ENCODE peak calls at places on chromosomes 2 and 18, in ten cellular contexts. One of them, this sample, is unnamed.

GRCh38 chr2:141522048-141522447 is 608.8 kb downstream of the LRP1B start:
- DNase-seq in mesendoderm: no peak
- DNase-seq in SK-N-SH: no peak
- DNase-seq in CD4-positive, CD25-positive, alpha-beta regulatory T cell: no peak
- DNase-seq in cardiac muscle cell: no peak
- DNase-seq in H7: no peak
- DNase-seq in SJSA1: no peak
- DNase-seq in fibroblast of lung: peak; percentile 30
- DNase-seq in PC-3: no peak
- DNase-seq in right lobe of liver: no peak
- DNase-seq in this sample: no peak

GRCh38 chr2:203894262-203894661 is 26.7 kb downstream of the CTLA4 start:
- DNase-seq in mesendoderm: no peak
- DNase-seq in SK-N-SH: no peak
- DNase-seq in CD4-positive, CD25-positive, alpha-beta regulatory T cell: peak; percentile 67
- DNase-seq in cardiac muscle cell: no peak
- DNase-seq in H7: no peak
- DNase-seq in SJSA1: no peak
- DNase-seq in fibroblast of lung: no peak
- DNase-seq in PC-3: no peak
- DNase-seq in right lobe of liver: no peak
- DNase-seq in this sample: no peak

GRCh38 chr2:218249686-218250085 is 11.1 kb upstream of the GPBAR1 start:
- DNase-seq in mesendoderm: no peak
- DNase-seq in SK-N-SH: no peak
- DNase-seq in CD4-positive, CD25-positive, alpha-beta regulatory T cell: no peak
- DNase-seq in cardiac muscle cell: no peak
- DNase-seq in H7: no peak
- DNase-seq in SJSA1: no peak
- DNase-seq in fibroblast of lung: no peak
- DNase-seq in PC-3: no peak
- DNase-seq in right lobe of liver: no peak
- DNase-seq in this sample: no peak

GRCh38 chr2:102439065-102439695 is 16.2 kb downstream of the IL18RAP start:
- DNase-seq in mesendoderm: peak; percentile 34
- DNase-seq in SK-N-SH: no peak
- DNase-seq in CD4-positive, CD25-positive, alpha-beta regulatory T cell: no peak
- DNase-seq in cardiac muscle cell: peak; percentile 13
- DNase-seq in H7: no peak
- DNase-seq in SJSA1: peak; percentile 51
- DNase-seq in fibroblast of lung: peak; percentile 82
- DNase-seq in PC-3: peak; percentile 53
- DNase-seq in right lobe of liver: no peak
- DNase-seq in this sample: no peak

GRCh38 chr18:1585881-1586488 is 681.3 kb downstream of the ADCYAP1 start:
- DNase-seq in mesendoderm: peak; percentile 52
- DNase-seq in SK-N-SH: peak; percentile 8
- DNase-seq in CD4-positive, CD25-positive, alpha-beta regulatory T cell: peak; percentile 29
- DNase-seq in cardiac muscle cell: peak; percentile 49
- DNase-seq in H7: peak; percentile 7
- DNase-seq in SJSA1: no peak
- DNase-seq in fibroblast of lung: peak; percentile 25
- DNase-seq in PC-3: peak; percentile 69
- DNase-seq in right lobe of liver: no peak
- DNase-seq in this sample: no peak

GRCh38 chr2:105888625-105889024 is 143.9 kb downstream of the NCK2 start:
- DNase-seq in mesendoderm: peak; percentile 80
- DNase-seq in SK-N-SH: no peak
- DNase-seq in CD4-positive, CD25-positive, alpha-beta regulatory T cell: peak; percentile 64
- DNase-seq in cardiac muscle cell: no peak
- DNase-seq in H7: no peak
- DNase-seq in SJSA1: no peak
- DNase-seq in fibroblast of lung: no peak
- DNase-seq in PC-3: peak; percentile 24
- DNase-seq in right lobe of liver: no peak
- DNase-seq in this sample: no peak

GRCh38 chr18:68763082-68763481 is 34.8 kb upstream of the CCDC102B start:
- DNase-seq in mesendoderm: no peak
- DNase-seq in SK-N-SH: no peak
- DNase-seq in CD4-positive, CD25-positive, alpha-beta regulatory T cell: no peak
- DNase-seq in cardiac muscle cell: no peak
- DNase-seq in H7: no peak
- DNase-seq in SJSA1: no peak
- DNase-seq in fibroblast of lung: peak; percentile 44
- DNase-seq in PC-3: peak; percentile 75
- DNase-seq in right lobe of liver: no peak
- DNase-seq in this sample: no peak

GRCh38 chr2:38474058-38474457 is 97.0 kb upstream of the ATL2 start:
- DNase-seq in mesendoderm: no peak
- DNase-seq in SK-N-SH: no peak
- DNase-seq in CD4-positive, CD25-positive, alpha-beta regulatory T cell: peak; percentile 25
- DNase-seq in cardiac muscle cell: no peak
- DNase-seq in H7: no peak
- DNase-seq in SJSA1: no peak
- DNase-seq in fibroblast of lung: no peak
- DNase-seq in PC-3: no peak
- DNase-seq in right lobe of liver: no peak
- DNase-seq in this sample: no peak

GRCh38 chr18:46220116-46220515 is 115.9 kb downstream of the HAUS1 start:
- DNase-seq in mesendoderm: no peak
- DNase-seq in SK-N-SH: no peak
- DNase-seq in CD4-positive, CD25-positive, alpha-beta regulatory T cell: no peak
- DNase-seq in cardiac muscle cell: no peak
- DNase-seq in H7: no peak
- DNase-seq in SJSA1: no peak
- DNase-seq in fibroblast of lung: peak; percentile 89
- DNase-seq in PC-3: peak; percentile 16
- DNase-seq in right lobe of liver: no peak
- DNase-seq in this sample: no peak

GRCh38 chr2:164794432-164795231 is 47.0 kb downstream of the COBLL1 start:
- DNase-seq in mesendoderm: no peak
- DNase-seq in SK-N-SH: no peak
- DNase-seq in CD4-positive, CD25-positive, alpha-beta regulatory T cell: no peak
- DNase-seq in cardiac muscle cell: peak; percentile 7
- DNase-seq in H7: no peak
- DNase-seq in SJSA1: no peak
- DNase-seq in fibroblast of lung: peak; percentile 32
- DNase-seq in PC-3: no peak
- DNase-seq in right lobe of liver: no peak
- DNase-seq in this sample: no peak

GRCh38 chr2:160324161-160324768 is 124.2 kb upstream of the ITGB6 start:
- DNase-seq in mesendoderm: peak; percentile 35
- DNase-seq in SK-N-SH: peak; percentile 39
- DNase-seq in CD4-positive, CD25-positive, alpha-beta regulatory T cell: peak; percentile 61
- DNase-seq in cardiac muscle cell: peak; percentile 59
- DNase-seq in H7: no peak
- DNase-seq in SJSA1: peak; percentile 51
- DNase-seq in fibroblast of lung: peak; percentile 48
- DNase-seq in PC-3: peak; percentile 77
- DNase-seq in right lobe of liver: peak; percentile 56
- DNase-seq in this sample: peak; percentile 78

GRCh38 chr2:128311755-128312341 is 6.8 kb downstream of the HS6ST1 start:
- DNase-seq in mesendoderm: no peak
- DNase-seq in SK-N-SH: peak; percentile 13
- DNase-seq in CD4-positive, CD25-positive, alpha-beta regulatory T cell: no peak
- DNase-seq in cardiac muscle cell: no peak
- DNase-seq in H7: peak; percentile 48
- DNase-seq in SJSA1: peak; percentile 42
- DNase-seq in fibroblast of lung: no peak
- DNase-seq in PC-3: no peak
- DNase-seq in right lobe of liver: peak; percentile 51
- DNase-seq in this sample: peak; percentile 57

GRCh38 chr2:47250576-47251403 is 95.7 kb upstream of the STPG4 start:
- DNase-seq in mesendoderm: no peak
- DNase-seq in SK-N-SH: no peak
- DNase-seq in CD4-positive, CD25-positive, alpha-beta regulatory T cell: no peak
- DNase-seq in cardiac muscle cell: no peak
- DNase-seq in H7: no peak
- DNase-seq in SJSA1: no peak
- DNase-seq in fibroblast of lung: peak; percentile 25
- DNase-seq in PC-3: peak; percentile 96
- DNase-seq in right lobe of liver: no peak
- DNase-seq in this sample: no peak

GRCh38 chr2:219983836-219984235 is 356.4 kb downstream of the SLC4A3 start:
- DNase-seq in mesendoderm: no peak
- DNase-seq in SK-N-SH: no peak
- DNase-seq in CD4-positive, CD25-positive, alpha-beta regulatory T cell: no peak
- DNase-seq in cardiac muscle cell: no peak
- DNase-seq in H7: no peak
- DNase-seq in SJSA1: no peak
- DNase-seq in fibroblast of lung: peak; percentile 54
- DNase-seq in PC-3: no peak
- DNase-seq in right lobe of liver: no peak
- DNase-seq in this sample: no peak

GRCh38 chr2:176234966-176235365 is 34.3 kb upstream of the MTX2 start:
- DNase-seq in mesendoderm: no peak
- DNase-seq in SK-N-SH: no peak
- DNase-seq in CD4-positive, CD25-positive, alpha-beta regulatory T cell: no peak
- DNase-seq in cardiac muscle cell: no peak
- DNase-seq in H7: no peak
- DNase-seq in SJSA1: no peak
- DNase-seq in fibroblast of lung: no peak
- DNase-seq in PC-3: no peak
- DNase-seq in right lobe of liver: no peak
- DNase-seq in this sample: no peak

GRCh38 chr2:226835420-226835795 is 446 bp upstream of the RHBDD1 start:
- DNase-seq in mesendoderm: peak; percentile 82
- DNase-seq in SK-N-SH: no peak
- DNase-seq in CD4-positive, CD25-positive, alpha-beta regulatory T cell: no peak
- DNase-seq in cardiac muscle cell: no peak
- DNase-seq in H7: peak; percentile 66
- DNase-seq in SJSA1: peak; percentile 43
- DNase-seq in fibroblast of lung: no peak
- DNase-seq in PC-3: peak; percentile 34
- DNase-seq in right lobe of liver: no peak
- DNase-seq in this sample: no peak

GRCh38 chr2:241268306-241268705 is 47.2 kb downstream of the HDLBP start:
- DNase-seq in mesendoderm: no peak
- DNase-seq in SK-N-SH: no peak
- DNase-seq in CD4-positive, CD25-positive, alpha-beta regulatory T cell: no peak
- DNase-seq in cardiac muscle cell: no peak
- DNase-seq in H7: peak; percentile 11
- DNase-seq in SJSA1: no peak
- DNase-seq in fibroblast of lung: no peak
- DNase-seq in PC-3: no peak
- DNase-seq in right lobe of liver: no peak
- DNase-seq in this sample: no peak
- H3K36me3 ChIP-seq in mesendoderm: peaks cover 15% of the 10 kb centered on the region
- H3K36me3 ChIP-seq in SK-N-SH: peaks cover 36% of the 10 kb centered on the region
- H3K36me3 ChIP-seq in CD4-positive, CD25-positive, alpha-beta regulatory T cell: peaks cover 23% of the 10 kb centered on the region
- H3K36me3 ChIP-seq in cardiac muscle cell: peaks cover 35% of the 10 kb centered on the region
- H3K36me3 ChIP-seq in H7: peaks cover 17% of the 10 kb centered on the region
- H3K36me3 ChIP-seq in SJSA1: peaks cover 84% of the 10 kb centered on the region
- H3K36me3 ChIP-seq in fibroblast of lung: peaks cover 36% of the 10 kb centered on the region
- H3K36me3 ChIP-seq in PC-3: peaks cover 46% of the 10 kb centered on the region
- H3K36me3 ChIP-seq in right lobe of liver: peaks cover 53% of the 10 kb centered on the region
- H3K36me3 ChIP-seq in this sample: peaks cover 48% of the 10 kb centered on the region

DNA sequence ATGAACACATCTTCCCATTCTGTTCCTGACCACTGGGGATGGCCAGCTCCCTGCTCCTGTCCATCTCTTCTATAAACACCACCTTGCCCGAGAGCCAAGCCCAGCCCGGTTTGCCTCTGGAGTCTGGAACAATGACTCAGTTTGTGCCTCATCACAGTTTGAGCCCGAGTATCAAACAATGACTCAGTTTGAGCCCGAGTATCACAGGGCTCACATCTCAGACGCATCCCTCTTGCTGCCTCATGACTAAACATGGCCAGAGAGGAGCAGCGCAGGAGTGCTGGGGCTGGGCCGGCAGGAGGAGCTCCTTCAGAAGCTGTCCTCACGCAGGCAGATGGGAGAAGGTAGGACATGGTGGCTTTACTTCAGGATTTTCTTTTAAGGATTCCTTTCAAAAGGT is 68.7 kb downstream of the PXDN start:
- DNase-seq in mesendoderm: no peak
- DNase-seq in SK-N-SH: no peak
- DNase-seq in CD4-positive, CD25-positive, alpha-beta regulatory T cell: no peak
- DNase-seq in cardiac muscle cell: no peak
- DNase-seq in H7: no peak
- DNase-seq in SJSA1: peak; percentile 91
- DNase-seq in fibroblast of lung: peak; percentile 95
- DNase-seq in PC-3: peak; percentile 98
- DNase-seq in right lobe of liver: no peak
- DNase-seq in this sample: peak; percentile 86
- H3K36me3 ChIP-seq in mesendoderm: peaks cover 26% of the 10 kb centered on the region
- H3K36me3 ChIP-seq in SK-N-SH: peaks cover 65% of the 10 kb centered on the region
- H3K36me3 ChIP-seq in CD4-positive, CD25-positive, alpha-beta regulatory T cell: no peaks in the 10 kb centered on the region
- H3K36me3 ChIP-seq in cardiac muscle cell: peaks cover 38% of the 10 kb centered on the region
- H3K36me3 ChIP-seq in H7: peaks cover 37% of the 10 kb centered on the region
- H3K36me3 ChIP-seq in SJSA1: peaks cover 88% of the 10 kb centered on the region
- H3K36me3 ChIP-seq in fibroblast of lung: peaks cover 45% of the 10 kb centered on the region
- H3K36me3 ChIP-seq in PC-3: peaks cover 78% of the 10 kb centered on the region
- H3K36me3 ChIP-seq in right lobe of liver: no peaks in the 10 kb centered on the region
- H3K36me3 ChIP-seq in this sample: peaks cover 76% of the 10 kb centered on the region

DNA sequence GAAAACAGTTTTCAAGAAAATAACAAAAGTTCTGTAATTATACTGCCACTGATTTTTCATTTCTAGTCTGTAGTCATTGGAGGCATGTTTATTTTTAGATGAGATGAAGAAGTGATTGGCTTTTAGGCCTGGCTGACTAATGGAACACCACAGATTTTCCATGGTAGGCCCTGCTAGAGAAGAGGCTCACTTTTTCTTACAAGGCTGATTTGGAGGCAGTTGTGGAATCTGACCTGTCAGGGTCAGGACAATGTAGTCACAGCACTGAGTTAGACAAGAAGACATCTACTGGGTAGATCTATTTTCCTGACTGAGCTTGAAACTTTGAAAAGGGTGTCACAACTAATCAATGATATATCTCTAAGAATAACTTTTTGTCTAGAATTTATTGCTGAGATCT is 43.9 kb downstream of the KDM3A start:
- DNase-seq in mesendoderm: no peak
- DNase-seq in SK-N-SH: no peak
- DNase-seq in CD4-positive, CD25-positive, alpha-beta regulatory T cell: no peak
- DNase-seq in cardiac muscle cell: no peak
- DNase-seq in H7: no peak
- DNase-seq in SJSA1: no peak
- DNase-seq in fibroblast of lung: peak; percentile 41
- DNase-seq in PC-3: no peak
- DNase-seq in right lobe of liver: no peak
- DNase-seq in this sample: no peak
- H3K36me3 ChIP-seq in mesendoderm: peaks cover 4% of the 10 kb centered on the region
- H3K36me3 ChIP-seq in SK-N-SH: peaks cover 87% of the 10 kb centered on the region
- H3K36me3 ChIP-seq in CD4-positive, CD25-positive, alpha-beta regulatory T cell: peaks cover 98% of the 10 kb centered on the region
- H3K36me3 ChIP-seq in cardiac muscle cell: peaks cover 100% of the 10 kb centered on the region
- H3K36me3 ChIP-seq in H7: peaks cover 23% of the 10 kb centered on the region
- H3K36me3 ChIP-seq in SJSA1: peaks cover 95% of the 10 kb centered on the region
- H3K36me3 ChIP-seq in fibroblast of lung: peaks cover 24% of the 10 kb centered on the region
- H3K36me3 ChIP-seq in PC-3: peaks cover 96% of the 10 kb centered on the region
- H3K36me3 ChIP-seq in right lobe of liver: peaks cover 56% of the 10 kb centered on the region
- H3K36me3 ChIP-seq in this sample: peaks cover 94% of the 10 kb centered on the region

DNA sequence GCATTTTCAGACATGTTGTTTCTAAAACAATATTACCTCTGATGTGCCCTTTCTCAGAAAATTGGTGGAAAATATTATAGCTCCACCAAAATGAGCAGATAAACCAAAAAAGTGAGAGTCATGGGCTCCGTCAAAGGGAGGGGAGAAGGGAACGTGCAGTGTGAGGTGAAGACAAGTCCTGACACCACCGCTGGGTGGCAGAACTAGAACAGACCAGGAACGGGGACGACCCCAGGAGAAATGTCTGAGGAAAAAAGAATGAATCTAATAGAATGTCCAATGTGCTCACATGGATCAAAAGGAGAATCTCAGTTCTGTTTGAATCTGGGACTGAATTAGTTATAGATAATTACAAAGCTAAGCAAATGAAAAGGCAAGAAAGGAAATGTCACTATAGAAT is 22.6 kb upstream of the BCL2 start:
- DNase-seq in mesendoderm: peak; percentile 63
- DNase-seq in SK-N-SH: peak; percentile 49
- DNase-seq in CD4-positive, CD25-positive, alpha-beta regulatory T cell: peak; percentile 28
- DNase-seq in cardiac muscle cell: peak; percentile 62
- DNase-seq in H7: peak; percentile 72
- DNase-seq in SJSA1: no peak
- DNase-seq in fibroblast of lung: peak; percentile 22
- DNase-seq in PC-3: peak; percentile 52
- DNase-seq in right lobe of liver: no peak
- DNase-seq in this sample: no peak
- H3K36me3 ChIP-seq in mesendoderm: peaks cover 3% of the 10 kb centered on the region
- H3K36me3 ChIP-seq in SK-N-SH: peaks cover 44% of the 10 kb centered on the region
- H3K36me3 ChIP-seq in CD4-positive, CD25-positive, alpha-beta regulatory T cell: peaks cover 70% of the 10 kb centered on the region
- H3K36me3 ChIP-seq in cardiac muscle cell: peaks cover 27% of the 10 kb centered on the region
- H3K36me3 ChIP-seq in H7: peaks cover 6% of the 10 kb centered on the region
- H3K36me3 ChIP-seq in SJSA1: peaks cover 77% of the 10 kb centered on the region
- H3K36me3 ChIP-seq in fibroblast of lung: peaks cover 10% of the 10 kb centered on the region
- H3K36me3 ChIP-seq in PC-3: peaks cover 19% of the 10 kb centered on the region
- H3K36me3 ChIP-seq in right lobe of liver: peaks cover 31% of the 10 kb centered on the region
- H3K36me3 ChIP-seq in this sample: peaks cover 67% of the 10 kb centered on the region

This sample was measured in ascending aorta.